ENCODE peak calls at places on chromosome 16, in eight cellular contexts. Z is CD4-positive, alpha-beta T cell; U is iPS-NIHi11; J is ureter; E is RPMI8226; F is AG10803; H is AG09309; C is astrocyte of the spinal cord. G is an unnamed sample.

GRCh38 chr16:87297918-87298631 is 19.1 kb downstream of the C16orf95 start:
- DNase-seq in Z (peak), H (no peak), U (peak), E (peak), J (no peak), C (peak), F (no peak), G (no peak)

GRCh38 chr16:71460246-71460645 is 1.8 kb downstream of the ZNF23 start:
- DNase-seq in U (no peak), E (no peak), C (peak), H (peak), J (no peak), F (peak), Z (no peak), G (no peak)

GRCh38 chr16:75758215-75758614 is 31.9 kb upstream of the CPHXL start:
- DNase-seq in U (no peak), J (no peak), E (no peak), Z (no peak), F (peak), H (no peak), C (peak), G (no peak)

GRCh38 chr16:78976212-78976611 is 624.3 kb downstream of the MAF start:
- DNase-seq in Z (no peak), U (no peak), F (no peak), H (no peak), E (no peak), J (no peak), C (no peak), G (no peak)

GRCh38 chr16:73066321-73066926 is 18.5 kb upstream of the ZFHX3 start:
- DNase-seq in F (no peak), J (no peak), E (no peak), Z (no peak), U (no peak), C (no peak), H (no peak), G (no peak)

GRCh38 chr16:10356870-10357842 is 28.7 kb upstream of the ATF7IP2 start:
- DNase-seq in H (no peak), Z (no peak), J (no peak), C (no peak), F (no peak), E (no peak), U (no peak), G (no peak)

GRCh38 chr16:86558355-86559193 is 3.5 kb upstream of the MTHFSD start:
- DNase-seq in J (no peak), C (no peak), F (no peak), U (no peak), H (no peak), E (no peak), Z (no peak), G (no peak)

GRCh38 chr16:26963109-26963508 is 103.6 kb upstream of the C16orf82 start:
- DNase-seq in J (no peak), U (peak), E (peak), Z (no peak), C (no peak), H (no peak), F (peak), G (no peak)

GRCh38 chr16:66814734-66815133 is 13.3 kb upstream of the TERB1 start:
- DNase-seq in H (no peak), Z (no peak), C (no peak), U (no peak), F (no peak), J (no peak), E (no peak), G (no peak)

GRCh38 chr16:65896448-65897153 is 469.9 kb upstream of the CDH5 start:
- DNase-seq in C (no peak), Z (no peak), E (no peak), F (no peak), U (no peak), J (no peak), H (no peak), G (no peak)

GRCh38 chr16:89723279-89724250 is 2.2 kb downstream of the ZNF276 start:
- DNase-seq in E (no peak), J (no peak), F (peak), H (no peak), C (peak), Z (peak), U (no peak), G (no peak)

GRCh38 chr16:27618140-27618539 is 68.2 kb downstream of the KATNIP start:
- DNase-seq in E (no peak), C (no peak), H (no peak), Z (no peak), J (no peak), U (no peak), F (no peak), G (no peak)

GRCh38 chr16:75494184-75494583 is 1.1 kb downstream of the CHST6 start:
- DNase-seq in J (no peak), F (no peak), E (no peak), H (no peak), U (no peak), C (no peak), Z (no peak), G (no peak)

GRCh38 chr16:54284931-54285413 is 1.6 kb downstream of the IRX3 start:
- DNase-seq in Z (no peak), C (peak), U (no peak), F (peak), H (no peak), J (no peak), E (no peak), G (no peak)

GRCh38 chr16:56409195-56409594 is 16.1 kb downstream of the AMFR start:
- DNase-seq in F (peak), U (no peak), J (no peak), H (peak), Z (no peak), C (no peak), E (no peak), G (no peak)